ENCODE peak calls at places on chromosomes 13 and 19, in ten cellular contexts. D, L, Z, J, H, K, T, C, M and P are unnamed samples.

GRCh38 chr19:40466219-40467006 is at the start of gene SPTBN4:
- DNase-seq in L (no peak), M (no peak), K (peak), D (no peak), C (peak), Z (no peak), T (no peak), J (peak), H (peak), P (no peak)

GRCh38 chr19:54041969-54042606 is 21.6 kb downstream of the VSTM1 start:
- DNase-seq in Z (no peak), L (no peak), C (peak), H (no peak), K (no peak), J (no peak), D (no peak), M (no peak), T (no peak), P (no peak)

GRCh38 chr19:48085077-48085476 is 25.5 kb downstream of the PLA2G4C start:
- DNase-seq in J (no peak), C (peak), L (no peak), K (no peak), Z (no peak), D (no peak), M (no peak), T (no peak), H (no peak), P (no peak)

GRCh38 chr19:55647732-55648656 is at the start of gene CCDC106:
- DNase-seq in T (no peak), Z (peak), D (peak), H (peak), K (peak), L (peak), M (peak), C (peak), J (peak), P (peak)

GRCh38 chr13:99299545-99300341 is 7.5 kb downstream of the GPR183 start:
- DNase-seq in H (no peak), Z (no peak), L (no peak), J (no peak), C (no peak), M (no peak), T (no peak), K (no peak), D (peak), P (peak)

GRCh38 chr19:13885826-13886365 is 9.0 kb downstream of the NANOS3 start:
- DNase-seq in K (no peak), Z (no peak), H (no peak), L (no peak), J (no peak), M (no peak), D (no peak), T (no peak), C (no peak), P (no peak)

GRCh38 chr13:59950201-59950730 is 213.5 kb downstream of the DIAPH3 start:
- DNase-seq in H (no peak), D (no peak), T (no peak), J (no peak), M (no peak), L (no peak), Z (no peak), C (no peak), K (no peak), P (no peak)

GRCh38 chr13:26887594-26887993 is 127.0 kb upstream of the GPR12 start:
- DNase-seq in M (no peak), K (no peak), T (no peak), H (no peak), L (no peak), J (no peak), C (no peak), Z (no peak), D (no peak), P (no peak)

GRCh38 chr13:48808689-48809088 is 155.0 kb downstream of the CYSLTR2 start:
- DNase-seq in L (no peak), D (no peak), H (no peak), Z (no peak), J (no peak), C (no peak), M (no peak), K (no peak), T (no peak), P (no peak)

GRCh38 chr13:113514844-113515243 is 24.3 kb upstream of the DCUN1D2 start:
- DNase-seq in L (no peak), Z (no peak), H (no peak), M (peak), K (no peak), C (no peak), J (no peak), D (no peak), T (no peak), P (no peak)

GRCh38 chr19:2032296-2032941 is 16.9 kb upstream of the BTBD2 start:
- DNase-seq in M (peak), Z (no peak), T (no peak), D (peak), J (peak), H (peak), K (peak), L (peak), C (peak), P (peak)

GRCh38 chr19:55227241-55228014 is 1.1 kb downstream of the TMEM86B start:
- DNase-seq in M (no peak), H (no peak), L (no peak), C (no peak), T (no peak), K (no peak), J (no peak), Z (no peak), D (no peak), P (peak)

GRCh38 chr19:18710986-18711751 is 27.7 kb downstream of the CRTC1 start:
- DNase-seq in H (peak), D (no peak), T (peak), J (no peak), K (no peak), Z (no peak), M (peak), C (peak), L (peak), P (no peak)

GRCh38 chr13:92900455-92900854 is 326.2 kb upstream of the GPC6 start:
- DNase-seq in L (no peak), M (no peak), K (no peak), D (no peak), T (no peak), Z (no peak), H (no peak), C (no peak), J (no peak), P (no peak)

GRCh38 chr19:12884926-12885748 is 1.9 kb downstream of the KLF1 start:
- DNase-seq in L (peak), D (peak), J (peak), M (peak), T (no peak), C (peak), H (peak), K (peak), Z (peak), P (no peak)

GRCh38 chr19:18951721-18952281 is 10.8 kb upstream of the HOMER3 start:
- DNase-seq in H (no peak), K (no peak), M (no peak), Z (no peak), C (no peak), T (no peak), J (no peak), L (no peak), D (no peak), P (no peak)

GRCh38 chr13:111204438-111205177 is 89.5 kb downstream of the ARHGEF7 start:
- DNase-seq in K (no peak), Z (no peak), H (peak), J (no peak), M (peak), D (peak), T (peak), C (peak), L (peak), P (no peak)

GRCh38 chr19:48645652-48646191 is at the start of gene CA11:
- DNase-seq in Z (no peak), M (no peak), L (no peak), J (no peak), T (no peak), C (no peak), H (no peak), D (no peak), K (no peak), P (no peak)

GRCh38 chr13:99264053-99264452 is 5.9 kb upstream of the GPR18 start:
- DNase-seq in C (no peak), K (no peak), T (no peak), D (peak), L (no peak), M (no peak), Z (peak), H (no peak), J (no peak), P (no peak)

GRCh38 chr19:1266818-1267440 is 2.2 kb upstream of the CIRBP start:
- DNase-seq in T (no peak), Z (peak), J (no peak), D (peak), C (peak), L (peak), M (peak), H (peak), K (peak), P (peak)

GRCh38 chr19:41426952-41427646 is at the start of gene B3GNT8:
- DNase-seq in C (peak), J (peak), L (peak), T (peak), D (peak), K (no peak), H (peak), M (peak), Z (no peak), P (no peak)

GRCh38 chr13:80251403-80251802 is 89.5 kb downstream of the SPRY2 start:
- DNase-seq in J (no peak), K (no peak), H (no peak), D (peak), C (no peak), T (peak), L (no peak), Z (no peak), M (no peak), P (no peak)

GRCh38 chr13:27035892-27036235 is 135.7 kb downstream of the USP12 start:
- DNase-seq in K (no peak), J (no peak), D (no peak), L (no peak), H (no peak), M (no peak), C (no peak), T (no peak), Z (no peak), P (peak)

GRCh38 chr13:80180745-80181144 is 160.2 kb downstream of the SPRY2 start:
- DNase-seq in M (no peak), C (no peak), K (no peak), H (no peak), T (no peak), L (no peak), D (no peak), J (no peak), Z (no peak), P (no peak)

GRCh38 chr19:47109541-47110375 is 3.8 kb downstream of the ZC3H4 start:
- DNase-seq in L (no peak), K (no peak), Z (peak), M (no peak), T (no peak), D (peak), H (no peak), J (peak), C (no peak), P (peak)

GRCh38 chr19:53463263-53463662 is 4.3 kb upstream of the ZNF813 start:
- DNase-seq in Z (peak), D (no peak), T (no peak), C (peak), L (peak), K (peak), M (peak), H (peak), J (no peak), P (no peak)

GRCh38 chr19:3335431-3336350 is 30.7 kb upstream of the NFIC start:
- DNase-seq in T (no peak), H (peak), L (peak), K (no peak), J (no peak), Z (no peak), C (no peak), D (no peak), M (peak), P (no peak)

GRCh38 chr19:6091771-6092291 is 18.5 kb downstream of the RFX2 start:
- DNase-seq in M (no peak), D (no peak), J (no peak), C (no peak), K (no peak), Z (no peak), T (no peak), L (no peak), H (no peak), P (peak)

GRCh38 chr19:31659897-31660210 is 310.6 kb upstream of the TSHZ3 start:
- DNase-seq in Z (no peak), H (no peak), T (no peak), D (no peak), C (no peak), K (no peak), L (no peak), M (no peak), J (no peak), P (no peak)

GRCh38 chr19:40398417-40399056 is 8.6 kb upstream of the HIPK4 start:
- DNase-seq in T (no peak), H (no peak), D (peak), M (no peak), J (peak), Z (peak), L (peak), K (peak), C (no peak), P (no peak)

GRCh38 chr13:106491928-106492327 is 43.5 kb downstream of the EFNB2 start:
- DNase-seq in J (no peak), K (peak), H (no peak), M (no peak), T (no peak), Z (no peak), C (no peak), D (no peak), L (no peak), P (no peak)
- H3K27ac ChIP-seq in J (no peak), K (peak), H (no peak), M (peak), T (no peak), Z (no peak), C (peak), D (no peak), L (peak), P (no peak)

GRCh38 chr19:15402411-15403150 is 16.2 kb downstream of the AKAP8L start:
- DNase-seq in J (no peak), Z (no peak), H (no peak), K (no peak), C (no peak), T (no peak), L (peak), M (no peak), D (no peak), P (no peak)
- H3K27ac ChIP-seq in J (no peak), Z (no peak), H (no peak), K (no peak), C (no peak), T (no peak), L (peak), M (peak), D (no peak), P (no peak)

GRCh38 chr13:45119990-45120864 is at the start of gene GTF2F2:
- DNase-seq in H (peak), T (peak), M (peak), C (peak), D (peak), K (peak), J (peak), L (peak), Z (peak), P (peak)

GRCh38 chr13:45122941-45123340 is 2.6 kb downstream of the GTF2F2 start:
- DNase-seq in J (no peak), D (no peak), L (no peak), M (no peak), C (no peak), H (no peak), K (no peak), T (no peak), Z (no peak), P (no peak)

GRCh38 chr13:45119469-45119989 is 781 bp upstream of the GTF2F2 start:
- DNase-seq in J (peak), Z (peak), K (no peak), H (no peak), C (no peak), T (peak), L (no peak), D (peak), M (no peak), P (no peak)

GRCh38 chr13:45120967-45121366 is 657 bp downstream of the GTF2F2 start:
- DNase-seq in D (no peak), T (no peak), C (no peak), L (no peak), K (no peak), M (no peak), Z (peak), J (no peak), H (no peak), P (no peak)

GRCh38 chr13:45121421-45121820 is 1.1 kb downstream of the GTF2F2 start:
- DNase-seq in T (no peak), K (no peak), J (no peak), C (no peak), H (no peak), L (no peak), D (no peak), Z (peak), M (no peak), P (no peak)
- H3K27ac ChIP-seq in T (no peak), K (no peak), J (peak), C (no peak), H (no peak), L (no peak), D (peak), Z (no peak), M (no peak), P (no peak)

GRCh38 chr19:51357952-51358351 is 8.2 kb downstream of the ETFB start:
- DNase-seq in C (no peak), Z (no peak), H (no peak), D (no peak), J (no peak), T (no peak), M (no peak), L (no peak), K (no peak), P (no peak)

GRCh38 chr19:51356159-51356801 is 9.9 kb downstream of the ETFB start:
- DNase-seq in M (no peak), D (no peak), Z (no peak), H (no peak), L (no peak), T (no peak), J (no peak), C (no peak), K (no peak), P (no peak)

GRCh38 chr19:51354742-51355148 is 11.4 kb downstream of the ETFB start:
- DNase-seq in K (peak), L (no peak), D (no peak), J (peak), T (no peak), M (no peak), Z (no peak), C (no peak), H (no peak), P (peak)

GRCh38 chr19:51361228-51361627 is 5.0 kb downstream of the ETFB start:
- DNase-seq in T (no peak), K (no peak), H (no peak), J (no peak), L (no peak), C (no peak), M (no peak), Z (no peak), D (no peak), P (no peak)

GRCh38 chr19:51359294-51359693 is 6.9 kb downstream of the ETFB start:
- DNase-seq in K (no peak), M (no peak), J (no peak), T (peak), C (no peak), D (no peak), Z (no peak), L (no peak), H (no peak), P (no peak)
- H3K27ac ChIP-seq in K (no peak), M (no peak), J (no peak), T (peak), C (no peak), D (no peak), Z (no peak), L (no peak), H (no peak), P (no peak)